ENCODE peak calls at places on chromosomes 13 and 19, in ten cellular contexts. One of them, this sample, is unnamed.

GRCh38 chr19:57310792-57311191 is 9.5 kb upstream of the ZNF543 start:
- DNase-seq in H9: no peak
- DNase-seq in brain microvascular endothelial cell: no peak
- DNase-seq in Caco-2: no peak
- DNase-seq in fibroblast of lung: no peak
- DNase-seq in mammary epithelial cell: no peak
- DNase-seq in astrocyte: no peak
- DNase-seq in left lung: no peak
- DNase-seq in aorta: no peak
- DNase-seq in uterus: no peak
- DNase-seq in this sample: no peak

GRCh38 chr19:2081873-2082810 is 14.0 kb downstream of the MOB3A start:
- DNase-seq in uterus: no peak
- DNase-seq in astrocyte: no peak
- DNase-seq in brain microvascular endothelial cell: no peak
- DNase-seq in left lung: peak; percentile 80
- DNase-seq in Caco-2: no peak
- DNase-seq in mammary epithelial cell: no peak
- DNase-seq in fibroblast of lung: no peak
- DNase-seq in H9: no peak
- DNase-seq in aorta: no peak
- DNase-seq in this sample: no peak

GRCh38 chr13:49980266-49980665 is 16.6 kb upstream of the TRIM13 start:
- DNase-seq in aorta: no peak
- DNase-seq in astrocyte: no peak
- DNase-seq in mammary epithelial cell: no peak
- DNase-seq in left lung: no peak
- DNase-seq in uterus: no peak
- DNase-seq in fibroblast of lung: no peak
- DNase-seq in brain microvascular endothelial cell: no peak
- DNase-seq in H9: no peak
- DNase-seq in Caco-2: no peak
- DNase-seq in this sample: no peak

GRCh38 chr13:110520431-110521295 is 40.9 kb downstream of the RAB20 start:
- DNase-seq in H9: no peak
- DNase-seq in aorta: peak; percentile 94
- DNase-seq in brain microvascular endothelial cell: peak; percentile 39
- DNase-seq in left lung: peak; percentile 89
- DNase-seq in astrocyte: peak; percentile 55
- DNase-seq in fibroblast of lung: peak; percentile 94
- DNase-seq in mammary epithelial cell: no peak
- DNase-seq in Caco-2: no peak
- DNase-seq in uterus: peak; percentile 74
- DNase-seq in this sample: peak; percentile 97

GRCh38 chr13:22703601-22704209 is 477.1 kb upstream of the SGCG start:
- DNase-seq in Caco-2: no peak
- DNase-seq in uterus: no peak
- DNase-seq in H9: no peak
- DNase-seq in left lung: no peak
- DNase-seq in astrocyte: no peak
- DNase-seq in aorta: no peak
- DNase-seq in fibroblast of lung: peak; percentile 26
- DNase-seq in brain microvascular endothelial cell: no peak
- DNase-seq in mammary epithelial cell: peak; percentile 1
- DNase-seq in this sample: no peak

GRCh38 chr19:38727868-38728660 is 16.2 kb downstream of the CAPN12 start:
- DNase-seq in mammary epithelial cell: no peak
- DNase-seq in uterus: peak; percentile 65
- DNase-seq in aorta: no peak
- DNase-seq in Caco-2: no peak
- DNase-seq in astrocyte: no peak
- DNase-seq in fibroblast of lung: no peak
- DNase-seq in brain microvascular endothelial cell: peak; percentile 80
- DNase-seq in left lung: peak; percentile 33
- DNase-seq in H9: no peak
- DNase-seq in this sample: no peak

GRCh38 chr13:51825165-51825592 is 19.8 kb downstream of the TMEM272 start:
- DNase-seq in brain microvascular endothelial cell: no peak
- DNase-seq in left lung: no peak
- DNase-seq in H9: no peak
- DNase-seq in Caco-2: no peak
- DNase-seq in aorta: no peak
- DNase-seq in fibroblast of lung: no peak
- DNase-seq in astrocyte: peak; percentile 65
- DNase-seq in mammary epithelial cell: peak; percentile 41
- DNase-seq in uterus: no peak
- DNase-seq in this sample: no peak

GRCh38 chr19:45115809-45116615 is 23.0 kb downstream of the PPP1R37 start:
- DNase-seq in aorta: no peak
- DNase-seq in left lung: no peak
- DNase-seq in uterus: no peak
- DNase-seq in brain microvascular endothelial cell: no peak
- DNase-seq in fibroblast of lung: no peak
- DNase-seq in H9: no peak
- DNase-seq in astrocyte: no peak
- DNase-seq in mammary epithelial cell: no peak
- DNase-seq in Caco-2: no peak
- DNase-seq in this sample: no peak

GRCh38 chr19:48552406-48553322 is 692 bp downstream of the SULT2B1 start:
- DNase-seq in aorta: no peak
- DNase-seq in H9: no peak
- DNase-seq in brain microvascular endothelial cell: no peak
- DNase-seq in left lung: no peak
- DNase-seq in fibroblast of lung: no peak
- DNase-seq in uterus: no peak
- DNase-seq in Caco-2: no peak
- DNase-seq in mammary epithelial cell: peak; percentile 23
- DNase-seq in astrocyte: no peak
- DNase-seq in this sample: no peak

GRCh38 chr19:48553676-48554384 is 1.9 kb downstream of the SULT2B1 start:
- DNase-seq in fibroblast of lung: peak; percentile 77
- DNase-seq in left lung: peak; percentile 72
- DNase-seq in uterus: peak; percentile 44
- DNase-seq in brain microvascular endothelial cell: peak; percentile 45
- DNase-seq in astrocyte: peak; percentile 39
- DNase-seq in Caco-2: peak; percentile 100
- DNase-seq in H9: peak; percentile 54
- DNase-seq in aorta: no peak
- DNase-seq in mammary epithelial cell: peak; percentile 44
- DNase-seq in this sample: peak; percentile 57

GRCh38 chr19:48549380-48549779 is 2.6 kb upstream of the SULT2B1 start:
- DNase-seq in aorta: no peak
- DNase-seq in brain microvascular endothelial cell: no peak
- DNase-seq in Caco-2: no peak
- DNase-seq in uterus: no peak
- DNase-seq in mammary epithelial cell: no peak
- DNase-seq in astrocyte: no peak
- DNase-seq in H9: no peak
- DNase-seq in left lung: no peak
- DNase-seq in fibroblast of lung: no peak
- DNase-seq in this sample: no peak

GRCh38 chr19:48554385-48555091 is 2.6 kb downstream of the SULT2B1 start:
- DNase-seq in uterus: no peak
- DNase-seq in H9: peak; percentile 91
- DNase-seq in astrocyte: no peak
- DNase-seq in fibroblast of lung: no peak
- DNase-seq in brain microvascular endothelial cell: no peak
- DNase-seq in Caco-2: peak; percentile 98
- DNase-seq in left lung: no peak
- DNase-seq in mammary epithelial cell: no peak
- DNase-seq in aorta: no peak
- DNase-seq in this sample: peak; percentile 83

GRCh38 chr19:48551437-48552302 is at the start of gene SULT2B1:
- DNase-seq in left lung: peak; percentile 69
- DNase-seq in fibroblast of lung: no peak
- DNase-seq in uterus: no peak
- DNase-seq in astrocyte: no peak
- DNase-seq in H9: no peak
- DNase-seq in brain microvascular endothelial cell: no peak
- DNase-seq in mammary epithelial cell: peak; percentile 28
- DNase-seq in aorta: no peak
- DNase-seq in Caco-2: no peak
- DNase-seq in this sample: peak; percentile 62
- H3K27me3 ChIP-seq in left lung: no peaks in the 10 kb centered on the region
- H3K27me3 ChIP-seq in fibroblast of lung: no peaks in the 10 kb centered on the region
- H3K27me3 ChIP-seq in uterus: no peaks in the 10 kb centered on the region
- H3K27me3 ChIP-seq in astrocyte: no peaks in the 10 kb centered on the region
- H3K27me3 ChIP-seq in H9: no peaks in the 10 kb centered on the region
- H3K27me3 ChIP-seq in brain microvascular endothelial cell: no peaks in the 10 kb centered on the region
- H3K27me3 ChIP-seq in mammary epithelial cell: no peaks in the 10 kb centered on the region
- H3K27me3 ChIP-seq in aorta: peaks cover 2% of the 10 kb centered on the region
- H3K27me3 ChIP-seq in Caco-2: no peaks in the 10 kb centered on the region
- H3K27me3 ChIP-seq in this sample: no peaks in the 10 kb centered on the region

GRCh38 chr13:111614613-111615012 is 294.2 kb downstream of the TEX29 start:
- DNase-seq in mammary epithelial cell: no peak
- DNase-seq in brain microvascular endothelial cell: no peak
- DNase-seq in Caco-2: no peak
- DNase-seq in left lung: no peak
- DNase-seq in uterus: no peak
- DNase-seq in fibroblast of lung: no peak
- DNase-seq in H9: no peak
- DNase-seq in aorta: no peak
- DNase-seq in astrocyte: no peak
- DNase-seq in this sample: no peak
- H3K27me3 ChIP-seq in mammary epithelial cell: no peaks in the 10 kb centered on the region
- H3K27me3 ChIP-seq in brain microvascular endothelial cell: no peaks in the 10 kb centered on the region
- H3K27me3 ChIP-seq in Caco-2: no peaks in the 10 kb centered on the region
- H3K27me3 ChIP-seq in left lung: no peaks in the 10 kb centered on the region
- H3K27me3 ChIP-seq in uterus: no peaks in the 10 kb centered on the region
- H3K27me3 ChIP-seq in fibroblast of lung: no peaks in the 10 kb centered on the region
- H3K27me3 ChIP-seq in H9: no peaks in the 10 kb centered on the region
- H3K27me3 ChIP-seq in aorta: no peaks in the 10 kb centered on the region
- H3K27me3 ChIP-seq in astrocyte: no peaks in the 10 kb centered on the region
- H3K27me3 ChIP-seq in this sample: no peaks in the 10 kb centered on the region

DNA sequence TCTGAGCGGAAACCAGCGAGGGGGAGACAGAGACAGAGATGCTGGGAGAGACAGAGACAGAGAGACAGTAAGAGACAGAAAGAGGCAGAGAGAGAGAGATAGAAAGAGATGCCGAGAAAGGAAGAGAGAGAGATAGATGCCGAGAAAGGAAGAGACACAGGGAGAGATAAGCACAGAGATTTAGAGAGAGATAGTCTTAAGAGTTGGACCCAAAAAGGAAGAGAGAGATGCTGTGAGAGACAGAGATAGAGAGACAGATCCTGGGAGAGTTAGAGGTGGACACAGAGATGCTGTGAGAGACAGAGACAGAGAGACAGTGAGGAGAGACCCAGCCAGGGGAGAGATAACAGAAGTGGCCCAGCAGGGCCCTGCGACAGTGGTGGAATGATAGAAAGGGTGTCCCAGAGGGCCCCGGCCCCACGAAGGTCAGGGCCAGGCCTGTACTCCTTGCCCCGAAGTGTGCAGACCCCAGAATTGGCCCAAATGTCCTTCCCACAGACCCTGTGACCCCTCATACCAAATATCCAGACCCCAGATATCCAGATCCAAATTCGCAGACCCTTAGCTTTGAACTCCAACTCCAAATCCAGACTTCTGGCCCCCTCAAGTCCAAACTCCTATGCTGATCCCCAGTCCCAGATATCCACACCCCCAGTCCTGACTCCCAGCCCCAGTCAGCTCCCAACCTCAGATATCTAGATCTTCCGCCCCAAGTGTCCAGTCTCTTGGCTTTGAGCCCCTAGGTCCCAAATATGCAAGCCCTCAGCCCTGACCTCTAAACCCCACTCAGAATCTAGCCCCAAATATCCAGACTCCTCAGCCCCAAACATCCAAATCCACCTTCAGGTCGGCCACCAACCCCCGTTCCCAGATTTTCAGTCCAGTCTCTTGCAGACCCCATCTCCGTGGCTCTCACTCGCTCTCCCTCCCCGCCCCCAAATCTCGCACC is 1.1 kb downstream of the ERFL start:
- DNase-seq in fibroblast of lung: no peak
- DNase-seq in mammary epithelial cell: no peak
- DNase-seq in left lung: no peak
- DNase-seq in uterus: no peak
- DNase-seq in Caco-2: no peak
- DNase-seq in astrocyte: no peak
- DNase-seq in H9: no peak
- DNase-seq in aorta: no peak
- DNase-seq in brain microvascular endothelial cell: no peak
- DNase-seq in this sample: no peak
- H3K27me3 ChIP-seq in fibroblast of lung: peaks cover 65% of the 10 kb centered on the region
- H3K27me3 ChIP-seq in mammary epithelial cell: peaks cover 30% of the 10 kb centered on the region
- H3K27me3 ChIP-seq in left lung: peaks cover 47% of the 10 kb centered on the region
- H3K27me3 ChIP-seq in uterus: peaks cover 24% of the 10 kb centered on the region
- H3K27me3 ChIP-seq in Caco-2: no peaks in the 10 kb centered on the region
- H3K27me3 ChIP-seq in astrocyte: peaks cover 81% of the 10 kb centered on the region
- H3K27me3 ChIP-seq in H9: peaks cover 91% of the 10 kb centered on the region
- H3K27me3 ChIP-seq in aorta: peaks cover 3% of the 10 kb centered on the region
- H3K27me3 ChIP-seq in brain microvascular endothelial cell: peaks cover 68% of the 10 kb centered on the region
- H3K27me3 ChIP-seq in this sample: peaks cover 44% of the 10 kb centered on the region

GRCh38 chr13:99086149-99086868 is 108.4 kb upstream of the DOCK9 start:
- DNase-seq in astrocyte: peak; percentile 47
- DNase-seq in fibroblast of lung: peak; percentile 42
- DNase-seq in mammary epithelial cell: peak; percentile 64
- DNase-seq in H9: peak; percentile 43
- DNase-seq in left lung: peak; percentile 39
- DNase-seq in aorta: peak; percentile 68
- DNase-seq in brain microvascular endothelial cell: peak; percentile 32
- DNase-seq in uterus: peak; percentile 55
- DNase-seq in Caco-2: peak; percentile 49
- DNase-seq in this sample: peak; percentile 63

GRCh38 chr13:99087130-99087953 is 109.5 kb upstream of the DOCK9 start:
- DNase-seq in brain microvascular endothelial cell: peak; percentile 73
- DNase-seq in aorta: peak; percentile 93
- DNase-seq in mammary epithelial cell: peak; percentile 88
- DNase-seq in uterus: peak; percentile 91
- DNase-seq in H9: peak; percentile 97
- DNase-seq in astrocyte: peak; percentile 65
- DNase-seq in left lung: peak; percentile 91
- DNase-seq in Caco-2: peak; percentile 94
- DNase-seq in fibroblast of lung: peak; percentile 85
- DNase-seq in this sample: peak; percentile 93

GRCh38 chr13:99085139-99085845 is 107.4 kb upstream of the DOCK9 start:
- DNase-seq in H9: peak; percentile 41
- DNase-seq in brain microvascular endothelial cell: no peak
- DNase-seq in astrocyte: no peak
- DNase-seq in left lung: no peak
- DNase-seq in aorta: no peak
- DNase-seq in Caco-2: no peak
- DNase-seq in fibroblast of lung: no peak
- DNase-seq in uterus: no peak
- DNase-seq in mammary epithelial cell: no peak
- DNase-seq in this sample: peak; percentile 10

GRCh38 chr13:99086869-99087129 is 108.9 kb upstream of the DOCK9 start:
- DNase-seq in uterus: no peak
- DNase-seq in brain microvascular endothelial cell: no peak
- DNase-seq in Caco-2: no peak
- DNase-seq in fibroblast of lung: peak; percentile 25
- DNase-seq in aorta: peak; percentile 60
- DNase-seq in astrocyte: peak; percentile 18
- DNase-seq in left lung: peak; percentile 41
- DNase-seq in H9: peak; percentile 43
- DNase-seq in mammary epithelial cell: peak; percentile 42
- DNase-seq in this sample: peak; percentile 33

DNA sequence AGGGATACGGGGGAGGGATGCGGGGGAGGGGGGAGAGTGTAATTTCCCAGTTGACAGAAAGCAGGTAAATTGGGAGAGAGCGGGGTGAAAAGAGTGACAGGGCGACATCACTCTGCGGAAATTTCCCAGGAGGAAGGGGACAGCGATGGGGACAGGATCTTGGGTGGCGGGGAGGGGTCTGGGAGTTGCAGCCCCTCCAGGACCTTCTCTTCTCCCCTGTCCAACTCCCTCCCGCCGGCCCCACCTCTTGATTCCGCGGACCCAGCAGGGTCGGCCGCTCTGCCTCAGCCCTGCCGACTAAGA is 107.9 kb upstream of the DOCK9 start:
- DNase-seq in fibroblast of lung: no peak
- DNase-seq in astrocyte: no peak
- DNase-seq in mammary epithelial cell: no peak
- DNase-seq in brain microvascular endothelial cell: no peak
- DNase-seq in H9: no peak
- DNase-seq in Caco-2: peak; percentile 44
- DNase-seq in aorta: no peak
- DNase-seq in left lung: no peak
- DNase-seq in uterus: no peak
- DNase-seq in this sample: no peak
- H3K27me3 ChIP-seq in fibroblast of lung: no peaks in the 10 kb centered on the region
- H3K27me3 ChIP-seq in astrocyte: peaks cover 2% of the 10 kb centered on the region
- H3K27me3 ChIP-seq in mammary epithelial cell: no peaks in the 10 kb centered on the region
- H3K27me3 ChIP-seq in brain microvascular endothelial cell: no peaks in the 10 kb centered on the region
- H3K27me3 ChIP-seq in H9: peaks cover 7% of the 10 kb centered on the region
- H3K27me3 ChIP-seq in Caco-2: no peaks in the 10 kb centered on the region
- H3K27me3 ChIP-seq in aorta: no peaks in the 10 kb centered on the region
- H3K27me3 ChIP-seq in left lung: no peaks in the 10 kb centered on the region
- H3K27me3 ChIP-seq in uterus: no peaks in the 10 kb centered on the region
- H3K27me3 ChIP-seq in this sample: no peaks in the 10 kb centered on the region

This sample was measured in thyroid gland.